ENCODE peak calls at places on chromosomes 11 and 22, in six cellular contexts. I is H9, A is fibroblast of lung, N is IMR-90, S is HCT116, C is A549. D is an unnamed sample.

GRCh38 chr11:130892847-130893246 is 23.4 kb downstream of the SNX19 start:
- DNase-seq in I (no peak), A (no peak), N (no peak), S (no peak), C (no peak), D (no peak)

GRCh38 chr22:20503816-20504215 is 3.6 kb upstream of the MED15 start:
- DNase-seq in I (no peak), A (no peak), N (no peak), S (no peak), C (peak), D (peak)

GRCh38 chr22:44203203-44203602 is 22.5 kb downstream of the PARVG start:
- DNase-seq in I (no peak), A (no peak), N (no peak), S (no peak), C (no peak), D (no peak)

GRCh38 chr22:32775957-32776356 is 25.5 kb upstream of the TIMP3 start:
- DNase-seq in I (no peak), A (no peak), N (no peak), S (no peak), C (peak), D (peak)

GRCh38 chr22:36366291-36366708 is 21.5 kb downstream of the MYH9 start:
- DNase-seq in I (no peak), A (peak), N (peak), S (no peak), C (no peak), D (peak)

GRCh38 chr22:45296628-45297297 is 12.0 kb downstream of the UPK3A start:
- DNase-seq in I (no peak), A (no peak), N (no peak), S (no peak), C (no peak), D (no peak)

GRCh38 chr22:41380993-41381328 is 781 bp upstream of the TEF start:
- DNase-seq in I (no peak), A (peak), N (peak), S (peak), C (peak), D (no peak)

GRCh38 chr22:43635101-43635500 is 177.0 kb downstream of the EFCAB6 start:
- DNase-seq in I (no peak), A (no peak), N (no peak), S (no peak), C (no peak), D (no peak)

GRCh38 chr22:32448980-32449379 is 15.3 kb downstream of the BPIFC start:
- DNase-seq in I (no peak), A (no peak), N (no peak), S (no peak), C (no peak), D (peak)

GRCh38 chr22:18000441-18001039 is 23.8 kb downstream of the MICAL3 start:
- DNase-seq in I (no peak), A (no peak), N (no peak), S (no peak), C (peak), D (no peak)

GRCh38 chr22:27084130-27084529 is 426.7 kb downstream of the MIAT start:
- DNase-seq in I (no peak), A (no peak), N (no peak), S (no peak), C (no peak), D (no peak)

GRCh38 chr22:42066133-42066761 is 4.4 kb downstream of the NAGA start:
- DNase-seq in I (no peak), A (no peak), N (no peak), S (no peak), C (no peak), D (no peak)

GRCh38 chr11:44246726-44247125 is 63.2 kb downstream of the ALX4 start:
- DNase-seq in I (no peak), A (peak), N (no peak), S (no peak), C (no peak), D (no peak)

DNA sequence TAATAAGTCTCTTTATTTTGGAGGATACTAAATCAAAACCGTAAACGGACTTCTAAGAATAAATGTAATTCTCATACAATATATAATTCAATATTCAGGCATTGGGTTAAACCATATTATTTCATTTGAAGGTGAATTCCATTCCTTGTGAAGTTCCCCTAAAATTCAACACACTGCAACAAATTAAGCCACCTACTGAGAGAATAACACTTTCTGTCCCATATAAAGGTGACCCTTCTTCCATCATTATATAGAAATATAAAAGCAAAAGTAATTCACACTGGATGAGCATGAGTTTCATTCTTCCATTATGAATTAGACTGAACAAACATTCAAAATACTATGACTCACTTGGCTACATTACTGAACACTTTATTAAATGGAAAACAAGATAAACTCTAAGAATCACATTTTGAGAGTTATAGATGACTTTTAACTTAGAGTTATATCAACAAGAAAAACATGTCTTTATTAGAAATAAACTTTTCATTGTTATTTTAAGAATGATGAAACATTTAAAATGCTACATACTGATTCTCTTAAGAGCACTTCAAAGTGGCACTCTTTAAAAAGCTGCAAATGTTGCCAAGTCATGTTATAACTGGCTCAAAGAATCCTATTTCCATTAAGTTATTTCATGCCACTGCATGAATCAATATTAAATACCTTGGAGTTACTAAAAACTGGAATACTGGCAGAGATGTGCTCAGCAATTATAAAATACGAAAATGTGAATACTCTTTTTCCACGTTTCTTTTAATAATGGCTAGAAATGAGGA is 2.7 kb downstream of the SESN3 start:
- DNase-seq in I (no peak), A (peak), N (no peak), S (no peak), C (no peak), D (no peak)
- H3K27ac ChIP-seq in I (no peak), A (no peak), N (no peak), S (no peak), C (no peak), D (no peak)

GRCh38 chr22:24140357-24140756 is 40.9 kb upstream of the SUSD2 start:
- DNase-seq in I (no peak), A (peak), N (peak), S (no peak), C (no peak), D (no peak)
- H3K4me2 ChIP-seq in I (no peak), A (no peak), N (no peak), S (no peak), C (no peak), D (no peak)

GRCh38 chr11:18749681-18750319 is 23.8 kb upstream of the IGSF22 start:
- DNase-seq in I (peak), A (peak), N (peak), S (no peak), C (peak), D (peak)
- H3K27ac ChIP-seq in I (no peak), A (no peak), N (peak), S (no peak), C (peak), D (no peak)

DNA sequence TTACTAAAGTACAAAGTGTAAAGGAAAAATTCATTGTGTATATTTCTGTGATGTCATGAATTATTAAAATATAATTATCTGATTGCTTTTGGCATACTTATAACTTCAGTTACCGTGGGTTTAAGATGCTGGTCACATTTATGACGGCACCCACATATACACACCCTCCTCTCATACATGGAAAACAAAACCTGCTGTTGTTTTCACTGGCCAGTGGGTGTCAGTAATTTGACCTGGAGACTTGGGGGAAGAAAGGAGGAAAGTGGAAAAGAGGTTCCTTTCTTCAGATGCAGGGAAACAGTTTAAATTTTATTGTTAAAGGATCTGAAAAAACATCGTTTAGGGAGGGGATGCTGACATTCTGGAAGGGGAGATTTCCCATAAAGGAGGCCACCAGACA is 742 bp upstream of the BBOX1 start:
- DNase-seq in I (no peak), A (no peak), N (no peak), S (no peak), C (no peak), D (no peak)
- H3K4me2 ChIP-seq in I (no peak), A (no peak), N (no peak), S (no peak), C (no peak), D (peak)

GRCh38 chr11:6925007-6925577 is 1.1 kb upstream of the ZNF215 start:
- DNase-seq in I (no peak), A (no peak), N (no peak), S (no peak), C (no peak), D (no peak)

GRCh38 chr11:6928916-6929315 is 2.7 kb downstream of the ZNF215 start:
- DNase-seq in I (no peak), A (no peak), N (no peak), S (no peak), C (no peak), D (no peak)

GRCh38 chr11:6925636-6926207 is 504 bp upstream of the ZNF215 start:
- DNase-seq in I (peak), A (no peak), N (peak), S (peak), C (no peak), D (no peak)

GRCh38 chr11:6926208-6927029 is at the start of gene ZNF215:
- DNase-seq in I (peak), A (peak), N (peak), S (peak), C (peak), D (peak)

GRCh38 chr11:6927030-6927617 is 898 bp downstream of the ZNF215 start:
- DNase-seq in I (no peak), A (peak), N (no peak), S (peak), C (no peak), D (no peak)
- H3K27ac ChIP-seq in I (no peak), A (peak), N (peak), S (peak), C (peak), D (no peak)

GRCh38 chr11:17428930-17429329 is 40.5 kb upstream of the KCNJ11 start:
- DNase-seq in I (no peak), A (no peak), N (no peak), S (no peak), C (no peak), D (no peak)

GRCh38 chr11:17431139-17431538 is 42.7 kb upstream of the KCNJ11 start:
- DNase-seq in I (no peak), A (peak), N (no peak), S (no peak), C (no peak), D (no peak)

GRCh38 chr11:17434108-17434507 is 42.5 kb downstream of the ABCC8 start:
- DNase-seq in I (no peak), A (no peak), N (no peak), S (no peak), C (no peak), D (no peak)

GRCh38 chr11:17430616-17431015 is 42.2 kb upstream of the KCNJ11 start:
- DNase-seq in I (no peak), A (no peak), N (no peak), S (no peak), C (no peak), D (no peak)

GRCh38 chr11:17432041-17432440 is 43.6 kb upstream of the KCNJ11 start:
- DNase-seq in I (no peak), A (no peak), N (no peak), S (no peak), C (no peak), D (no peak)
- H3K4me2 ChIP-seq in I (no peak), A (no peak), N (no peak), S (no peak), C (no peak), D (no peak)

D was measured in PC-9.